ENCODE peak calls at places on chromosomes 16 and 17, in six cellular contexts. L, C, V, P, D and T are unnamed samples.

GRCh38 chr17:41800601-41801373 is 11.0 kb downstream of the P3H4 start:
- DNase-seq in V (no peak), C (no peak), D (peak; percentile 73), L (peak; percentile 100), P (peak; percentile 92), T (peak; percentile 99)

GRCh38 chr16:67378642-67379041 is 14.7 kb downstream of the TPPP3 start:
- DNase-seq in L (no peak), V (no peak), D (peak; percentile 43), P (no peak), C (peak; percentile 67), T (no peak)

GRCh38 chr16:49183911-49184310 is 97.7 kb downstream of the CBLN1 start:
- DNase-seq in D (no peak), L (peak; percentile 73), P (peak; percentile 7), C (no peak), V (peak; percentile 15), T (no peak)

GRCh38 chr17:58391302-58391984 is 25.9 kb downstream of the RNF43 start:
- DNase-seq in L (no peak), V (no peak), C (no peak), P (no peak), D (no peak), T (no peak)

GRCh38 chr17:12522743-12523181 is 142.9 kb upstream of the MYOCD start:
- DNase-seq in C (peak; percentile 69), D (peak; percentile 90), P (no peak), V (no peak), L (no peak), T (peak; percentile 99)

GRCh38 chr17:55730380-55730779 is 7.7 kb upstream of the TMEM100 start:
- DNase-seq in V (no peak), P (no peak), D (no peak), C (no peak), L (no peak), T (no peak)

GRCh38 chr17:68697850-68698313 is 96.7 kb upstream of the FAM20A start:
- DNase-seq in C (peak; percentile 68), P (no peak), V (no peak), D (peak; percentile 87), L (no peak), T (no peak)

GRCh38 chr16:28845173-28846079 is 722 bp downstream of the TUFM start:
- DNase-seq in D (peak; percentile 32), V (no peak), P (peak; percentile 39), L (no peak), C (peak; percentile 12), T (no peak)

GRCh38 chr17:82583720-82584234 is 64.2 kb downstream of the FOXK2 start:
- DNase-seq in P (no peak), V (no peak), C (no peak), L (no peak), D (no peak), T (no peak)

GRCh38 chr16:85420501-85421337 is 192.4 kb upstream of the GSE1 start:
- DNase-seq in P (no peak), L (peak; percentile 78), V (peak; percentile 44), C (peak; percentile 20), D (peak; percentile 29), T (peak; percentile 59)

GRCh38 chr16:66486773-66487579 is 59.9 kb downstream of the BEAN1 start:
- DNase-seq in V (no peak), C (peak; percentile 83), L (peak; percentile 17), D (peak; percentile 59), P (no peak), T (peak; percentile 97)

GRCh38 chr17:78322858-78323455 is 36.9 kb downstream of the SOCS3 start:
- DNase-seq in P (no peak), V (no peak), L (no peak), C (no peak), D (no peak), T (no peak)

GRCh38 chr17:41547378-41547841 is 19.3 kb upstream of the KRT19 start:
- DNase-seq in D (no peak), C (no peak), L (no peak), V (no peak), P (no peak), T (peak; percentile 32)

GRCh38 chr17:78375401-78376079 is 2.9 kb upstream of the PGS1 start:
- DNase-seq in D (peak; percentile 99), P (no peak), V (no peak), C (peak; percentile 98), L (no peak), T (peak; percentile 89)

GRCh38 chr16:74556375-74556922 is 50.5 kb downstream of the GLG1 start:
- DNase-seq in C (no peak), P (no peak), D (no peak), V (no peak), L (no peak), T (no peak)

GRCh38 chr16:30603945-30604315 is 6.3 kb downstream of the ZNF689 start:
- DNase-seq in D (no peak), V (no peak), L (no peak), C (no peak), P (no peak), T (no peak)

GRCh38 chr16:85424260-85425060 is 188.7 kb upstream of the GSE1 start:
- DNase-seq in V (no peak), C (no peak), P (no peak), D (no peak), L (no peak), T (peak; percentile 55)

GRCh38 chr17:9192010-9192409 is 170.7 kb downstream of the NTN1 start:
- DNase-seq in P (no peak), V (no peak), L (no peak), C (peak; percentile 5), D (no peak), T (no peak)

GRCh38 chr17:42682400-42683384 is at the start of gene CNTNAP1:
- DNase-seq in P (no peak), V (peak; percentile 66), D (peak; percentile 92), L (peak; percentile 80), C (peak; percentile 84), T (no peak)

GRCh38 chr17:78214706-78215061 is 631 bp downstream of the BIRC5 start:
- DNase-seq in D (peak; percentile 5), P (no peak), L (no peak), C (no peak), V (no peak), T (peak; percentile 7)

DNA sequence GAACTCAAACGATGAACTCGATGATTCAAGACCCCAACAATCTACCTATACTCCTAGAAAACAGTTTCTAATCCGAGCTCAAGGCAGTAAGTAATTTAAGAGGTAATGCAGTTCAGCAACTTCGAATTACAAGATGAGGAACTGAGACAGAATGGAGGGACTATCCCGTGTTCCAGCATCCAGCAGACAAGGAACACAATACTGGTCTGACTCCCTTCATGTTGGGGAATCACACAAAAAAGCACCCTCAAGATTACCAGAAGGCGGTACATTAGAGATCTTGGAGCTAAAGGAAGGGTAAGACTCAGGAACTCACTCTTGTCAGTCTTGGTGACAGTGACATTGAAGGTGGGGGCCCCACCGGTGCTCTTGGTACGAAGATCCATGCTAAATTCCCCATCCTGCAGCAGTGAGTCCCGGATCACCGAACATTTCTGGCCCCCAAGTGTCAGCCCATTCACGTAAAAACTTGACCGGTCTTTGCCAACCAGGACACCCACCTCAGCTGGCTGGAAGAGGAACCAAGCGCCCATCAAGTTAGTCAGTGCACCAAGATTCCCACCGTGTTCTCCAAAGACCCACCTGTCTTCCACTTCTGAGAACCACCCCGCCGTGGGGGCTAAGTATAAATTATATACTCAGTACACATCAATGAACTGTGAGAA is 1.9 kb downstream of the PFN1 start:
- DNase-seq in P (no peak), L (no peak), C (no peak), V (no peak), D (no peak), T (no peak)
- H4K91ac ChIP-seq in P (no peak overlapping the region), L (no peak overlapping the region), C (peak overlapping the region; percentile 21), V (no peak overlapping the region), D (no peak overlapping the region), T (no peak overlapping the region)

GRCh38 chr17:76078859-76079576 is at the start of gene ZACN:
- DNase-seq in D (no peak), C (no peak), V (no peak), P (no peak), L (peak; percentile 33), T (peak; percentile 28)
- H3K14ac ChIP-seq in D (no peak within 1 kb of the TSS), C (no peak within 1 kb of the TSS), V (peak within 1 kb of the TSS; percentile 28), P (no peak within 1 kb of the TSS), L (peak within 1 kb of the TSS; percentile 37), T (no peak within 1 kb of the TSS)

GRCh38 chr17:80775863-80776262 is 215.8 kb upstream of the CHMP6 start:
- DNase-seq in V (no peak), L (no peak), D (no peak), C (no peak), P (no peak), T (no peak)
- H4K91ac ChIP-seq in V (no peak overlapping the region), L (no peak overlapping the region), D (no peak overlapping the region), C (no peak overlapping the region), P (no peak overlapping the region), T (no peak overlapping the region)

GRCh38 chr17:56806949-56807348 is 26.8 kb downstream of the C17orf67 start:
- DNase-seq in D (no peak), P (no peak), L (no peak), C (no peak), V (no peak), T (no peak)
- H3K14ac ChIP-seq in D (no peak overlapping the region), P (no peak overlapping the region), L (no peak overlapping the region), C (peak overlapping the region; percentile 9), V (no peak overlapping the region), T (no peak overlapping the region)

GRCh38 chr16:57802635-57803412 is 533 bp upstream of the KIFC3 start:
- DNase-seq in P (no peak), C (peak; percentile 54), V (no peak), L (peak; percentile 67), D (peak; percentile 79), T (no peak)

GRCh38 chr16:57799619-57800212 is 2.6 kb downstream of the KIFC3 start:
- DNase-seq in V (no peak), C (no peak), D (no peak), P (no peak), L (no peak), T (no peak)

GRCh38 chr16:57800213-57801097 is 1.8 kb downstream of the KIFC3 start:
- DNase-seq in L (no peak), V (no peak), P (no peak), D (peak; percentile 24), C (no peak), T (no peak)

GRCh38 chr16:57801856-57802634 is at the start of gene KIFC3:
- DNase-seq in L (peak; percentile 49), V (no peak), P (no peak), D (peak; percentile 82), C (peak; percentile 72), T (peak; percentile 47)

GRCh38 chr16:57801098-57801855 is 1.0 kb downstream of the KIFC3 start:
- DNase-seq in D (peak; percentile 89), L (no peak), P (no peak), C (peak; percentile 75), V (no peak), T (no peak)
- H4K91ac ChIP-seq in D (peak overlapping the region; percentile 60), L (no peak overlapping the region), P (no peak overlapping the region), C (peak overlapping the region; percentile 96), V (no peak overlapping the region), T (peak overlapping the region; percentile 95)

DNA sequence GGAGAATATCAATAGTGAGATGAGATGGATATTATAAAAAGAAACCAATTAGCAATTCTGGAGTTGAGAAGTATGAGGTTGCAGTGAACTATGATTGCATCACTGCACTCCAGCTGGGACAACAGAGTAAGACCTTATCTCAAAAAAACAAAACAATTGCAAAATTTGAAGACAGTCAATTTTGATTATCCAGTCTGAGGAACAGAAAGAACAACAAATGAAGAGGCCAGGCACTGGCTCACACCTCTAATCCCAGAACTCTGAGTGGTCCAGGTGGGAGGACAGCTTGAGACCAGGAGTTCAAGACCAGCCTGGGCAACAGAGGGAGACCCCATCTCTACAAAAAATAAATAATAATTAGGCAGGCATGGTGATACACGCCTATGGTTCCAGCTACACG is 35.0 kb downstream of the USP32 start:
- DNase-seq in D (peak; percentile 74), V (no peak), P (no peak), C (peak; percentile 47), L (no peak), T (no peak)
- H3K14ac ChIP-seq in D (no peak overlapping the region), V (no peak overlapping the region), P (no peak overlapping the region), C (no peak overlapping the region), L (no peak overlapping the region), T (no peak overlapping the region)